ENCODE peak calls at places on chromosomes 1 and 21, in nine cellular contexts. One of them, this sample, is unnamed.

GRCh38 chr1:154999651-155000474 is 2.7 kb upstream of the ZBTB7B start:
- DNase-seq in A549: no peak
- DNase-seq in K562: peak; percentile 78
- DNase-seq in activated CD8-positive, alpha-beta T cell treated with anti-CD3 and anti-CD28 coated beads for 36 hours: peak; percentile 84
- DNase-seq in left ventricle myocardium inferior: no peak
- DNase-seq in GM13976: peak; percentile 81
- DNase-seq in breast epithelium: peak; percentile 68
- DNase-seq in cardiac fibroblast: no peak
- DNase-seq in bronchial epithelial cell: no peak
- DNase-seq in this sample: peak; percentile 89

GRCh38 chr1:204147392-204148097 is 4.3 kb downstream of the ETNK2 start:
- DNase-seq in left ventricle myocardium inferior: no peak
- DNase-seq in A549: no peak
- DNase-seq in bronchial epithelial cell: no peak
- DNase-seq in breast epithelium: no peak
- DNase-seq in activated CD8-positive, alpha-beta T cell treated with anti-CD3 and anti-CD28 coated beads for 36 hours: no peak
- DNase-seq in K562: no peak
- DNase-seq in cardiac fibroblast: no peak
- DNase-seq in GM13976: no peak
- DNase-seq in this sample: no peak

GRCh38 chr1:228416217-228416971 is at the start of gene TRIM17:
- DNase-seq in bronchial epithelial cell: no peak
- DNase-seq in K562: no peak
- DNase-seq in activated CD8-positive, alpha-beta T cell treated with anti-CD3 and anti-CD28 coated beads for 36 hours: peak; percentile 60
- DNase-seq in A549: no peak
- DNase-seq in GM13976: peak; percentile 66
- DNase-seq in breast epithelium: peak; percentile 41
- DNase-seq in left ventricle myocardium inferior: no peak
- DNase-seq in cardiac fibroblast: no peak
- DNase-seq in this sample: peak; percentile 40

GRCh38 chr1:17661546-17662157 is 93.5 kb upstream of the ACTL8 start:
- DNase-seq in A549: peak; percentile 66
- DNase-seq in breast epithelium: peak; percentile 30
- DNase-seq in bronchial epithelial cell: peak; percentile 13
- DNase-seq in K562: peak; percentile 88
- DNase-seq in cardiac fibroblast: peak; percentile 68
- DNase-seq in left ventricle myocardium inferior: peak; percentile 52
- DNase-seq in GM13976: peak; percentile 90
- DNase-seq in activated CD8-positive, alpha-beta T cell treated with anti-CD3 and anti-CD28 coated beads for 36 hours: peak; percentile 75
- DNase-seq in this sample: peak; percentile 63

GRCh38 chr1:115595279-115596079 is 46.3 kb upstream of the VANGL1 start:
- DNase-seq in left ventricle myocardium inferior: peak; percentile 91
- DNase-seq in cardiac fibroblast: peak; percentile 98
- DNase-seq in activated CD8-positive, alpha-beta T cell treated with anti-CD3 and anti-CD28 coated beads for 36 hours: peak; percentile 82
- DNase-seq in GM13976: peak; percentile 64
- DNase-seq in bronchial epithelial cell: peak; percentile 89
- DNase-seq in K562: peak; percentile 78
- DNase-seq in A549: peak; percentile 43
- DNase-seq in breast epithelium: peak; percentile 75
- DNase-seq in this sample: peak; percentile 82

GRCh38 chr1:57489342-57490036 is 65.6 kb upstream of the DAB1 start:
- DNase-seq in K562: no peak
- DNase-seq in breast epithelium: no peak
- DNase-seq in A549: no peak
- DNase-seq in GM13976: no peak
- DNase-seq in bronchial epithelial cell: peak; percentile 76
- DNase-seq in cardiac fibroblast: peak; percentile 78
- DNase-seq in left ventricle myocardium inferior: no peak
- DNase-seq in activated CD8-positive, alpha-beta T cell treated with anti-CD3 and anti-CD28 coated beads for 36 hours: no peak
- DNase-seq in this sample: no peak

GRCh38 chr1:12620142-12620865 is 2.3 kb upstream of the DHRS3 start:
- DNase-seq in breast epithelium: peak; percentile 75
- DNase-seq in activated CD8-positive, alpha-beta T cell treated with anti-CD3 and anti-CD28 coated beads for 36 hours: peak; percentile 73
- DNase-seq in A549: no peak
- DNase-seq in bronchial epithelial cell: no peak
- DNase-seq in GM13976: no peak
- DNase-seq in left ventricle myocardium inferior: no peak
- DNase-seq in cardiac fibroblast: no peak
- DNase-seq in K562: no peak
- DNase-seq in this sample: peak; percentile 80

GRCh38 chr21:32412998-32413504 is 545 bp downstream of the EVA1C start:
- DNase-seq in activated CD8-positive, alpha-beta T cell treated with anti-CD3 and anti-CD28 coated beads for 36 hours: no peak
- DNase-seq in breast epithelium: peak; percentile 62
- DNase-seq in K562: no peak
- DNase-seq in cardiac fibroblast: peak; percentile 32
- DNase-seq in bronchial epithelial cell: peak; percentile 22
- DNase-seq in A549: no peak
- DNase-seq in GM13976: no peak
- DNase-seq in left ventricle myocardium inferior: peak; percentile 49
- DNase-seq in this sample: no peak

GRCh38 chr1:97877307-97877706 is 43.5 kb downstream of the DPYD start:
- DNase-seq in A549: no peak
- DNase-seq in K562: no peak
- DNase-seq in breast epithelium: no peak
- DNase-seq in activated CD8-positive, alpha-beta T cell treated with anti-CD3 and anti-CD28 coated beads for 36 hours: no peak
- DNase-seq in bronchial epithelial cell: no peak
- DNase-seq in GM13976: no peak
- DNase-seq in left ventricle myocardium inferior: no peak
- DNase-seq in cardiac fibroblast: no peak
- DNase-seq in this sample: no peak

GRCh38 chr1:178739285-178740045 is 14.4 kb downstream of the RALGPS2 start:
- DNase-seq in activated CD8-positive, alpha-beta T cell treated with anti-CD3 and anti-CD28 coated beads for 36 hours: no peak
- DNase-seq in bronchial epithelial cell: peak; percentile 63
- DNase-seq in cardiac fibroblast: peak; percentile 65
- DNase-seq in A549: no peak
- DNase-seq in breast epithelium: no peak
- DNase-seq in GM13976: no peak
- DNase-seq in K562: no peak
- DNase-seq in left ventricle myocardium inferior: no peak
- DNase-seq in this sample: no peak

GRCh38 chr1:207952617-207953542 is 42.0 kb upstream of the CD34 start:
- DNase-seq in cardiac fibroblast: no peak
- DNase-seq in GM13976: peak; percentile 35
- DNase-seq in K562: no peak
- DNase-seq in bronchial epithelial cell: peak; percentile 2
- DNase-seq in left ventricle myocardium inferior: no peak
- DNase-seq in breast epithelium: no peak
- DNase-seq in activated CD8-positive, alpha-beta T cell treated with anti-CD3 and anti-CD28 coated beads for 36 hours: no peak
- DNase-seq in A549: no peak
- DNase-seq in this sample: peak; percentile 58

GRCh38 chr1:226948480-226948879 is 8.4 kb downstream of the COQ8A start:
- DNase-seq in A549: no peak
- DNase-seq in activated CD8-positive, alpha-beta T cell treated with anti-CD3 and anti-CD28 coated beads for 36 hours: no peak
- DNase-seq in K562: no peak
- DNase-seq in cardiac fibroblast: no peak
- DNase-seq in breast epithelium: no peak
- DNase-seq in left ventricle myocardium inferior: no peak
- DNase-seq in bronchial epithelial cell: no peak
- DNase-seq in GM13976: no peak
- DNase-seq in this sample: no peak

GRCh38 chr1:69421286-69421685 is 146.4 kb upstream of the LRRC7 start:
- DNase-seq in left ventricle myocardium inferior: no peak
- DNase-seq in A549: no peak
- DNase-seq in GM13976: no peak
- DNase-seq in activated CD8-positive, alpha-beta T cell treated with anti-CD3 and anti-CD28 coated beads for 36 hours: no peak
- DNase-seq in breast epithelium: no peak
- DNase-seq in bronchial epithelial cell: no peak
- DNase-seq in K562: no peak
- DNase-seq in cardiac fibroblast: no peak
- DNase-seq in this sample: no peak

GRCh38 chr1:240967070-240967724 is 355.2 kb upstream of the GREM2 start:
- DNase-seq in bronchial epithelial cell: no peak
- DNase-seq in cardiac fibroblast: peak; percentile 58
- DNase-seq in GM13976: no peak
- DNase-seq in K562: no peak
- DNase-seq in activated CD8-positive, alpha-beta T cell treated with anti-CD3 and anti-CD28 coated beads for 36 hours: no peak
- DNase-seq in breast epithelium: no peak
- DNase-seq in left ventricle myocardium inferior: no peak
- DNase-seq in A549: no peak
- DNase-seq in this sample: peak; percentile 9

GRCh38 chr1:38962560-38962959 is 20.9 kb upstream of the RHBDL2 start:
- DNase-seq in GM13976: no peak
- DNase-seq in A549: no peak
- DNase-seq in cardiac fibroblast: peak; percentile 60
- DNase-seq in left ventricle myocardium inferior: no peak
- DNase-seq in K562: no peak
- DNase-seq in breast epithelium: no peak
- DNase-seq in bronchial epithelial cell: no peak
- DNase-seq in activated CD8-positive, alpha-beta T cell treated with anti-CD3 and anti-CD28 coated beads for 36 hours: no peak
- DNase-seq in this sample: peak; percentile 76

GRCh38 chr1:156458181-156458503 is 42.4 kb downstream of the MEF2D start:
- DNase-seq in breast epithelium: no peak
- DNase-seq in activated CD8-positive, alpha-beta T cell treated with anti-CD3 and anti-CD28 coated beads for 36 hours: no peak
- DNase-seq in K562: no peak
- DNase-seq in cardiac fibroblast: peak; percentile 78
- DNase-seq in GM13976: no peak
- DNase-seq in A549: no peak
- DNase-seq in left ventricle myocardium inferior: no peak
- DNase-seq in bronchial epithelial cell: peak; percentile 61
- DNase-seq in this sample: no peak

GRCh38 chr1:187096689-187097088 is 267.9 kb downstream of the PLA2G4A start:
- DNase-seq in GM13976: no peak
- DNase-seq in breast epithelium: no peak
- DNase-seq in bronchial epithelial cell: no peak
- DNase-seq in cardiac fibroblast: no peak
- DNase-seq in A549: no peak
- DNase-seq in left ventricle myocardium inferior: no peak
- DNase-seq in activated CD8-positive, alpha-beta T cell treated with anti-CD3 and anti-CD28 coated beads for 36 hours: no peak
- DNase-seq in K562: no peak
- DNase-seq in this sample: no peak

GRCh38 chr1:161487483-161487827 is 17.8 kb upstream of the FCGR2A start:
- DNase-seq in breast epithelium: peak; percentile 45
- DNase-seq in activated CD8-positive, alpha-beta T cell treated with anti-CD3 and anti-CD28 coated beads for 36 hours: no peak
- DNase-seq in bronchial epithelial cell: peak; percentile 78
- DNase-seq in left ventricle myocardium inferior: peak; percentile 38
- DNase-seq in GM13976: no peak
- DNase-seq in A549: no peak
- DNase-seq in cardiac fibroblast: peak; percentile 82
- DNase-seq in K562: peak; percentile 63
- DNase-seq in this sample: no peak

DNA sequence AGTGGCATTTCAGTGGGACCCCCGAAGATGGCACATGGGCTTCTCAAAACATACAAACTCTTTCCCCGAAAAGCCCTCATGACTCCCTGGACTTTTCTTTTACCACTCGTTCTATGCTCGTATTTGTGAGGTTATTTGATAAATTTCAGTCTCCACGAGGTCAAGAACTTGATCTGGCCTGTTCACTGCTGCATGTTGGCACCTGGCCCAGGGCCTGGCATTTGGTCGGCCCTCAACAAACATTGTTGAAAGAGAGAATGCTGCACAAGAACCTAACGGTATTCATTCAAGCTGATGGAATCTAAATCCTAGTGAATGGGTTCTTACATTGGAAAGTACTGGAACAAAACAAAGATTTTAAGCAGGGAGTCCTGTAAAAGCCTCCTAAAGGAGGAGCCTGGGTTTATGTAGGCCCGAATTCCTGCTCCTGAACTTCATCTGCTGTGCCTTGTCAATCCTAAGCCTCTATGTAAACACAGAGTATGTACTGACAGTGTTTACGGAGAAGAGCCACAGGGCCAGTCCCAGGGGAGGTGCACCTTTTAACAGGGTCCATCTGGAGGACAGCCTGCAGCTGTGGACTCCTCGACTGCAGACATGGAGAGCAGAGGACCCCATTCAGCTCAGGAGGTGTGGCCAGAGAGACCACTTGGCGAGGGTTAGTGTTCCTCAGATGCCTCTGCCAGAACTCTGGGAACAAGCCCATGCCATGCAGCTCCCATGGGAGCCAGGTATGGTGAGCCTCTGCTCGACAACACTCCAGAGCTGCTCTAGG is 46.9 kb downstream of the L1TD1 start:
- DNase-seq in GM13976: no peak
- DNase-seq in K562: no peak
- DNase-seq in A549: no peak
- DNase-seq in bronchial epithelial cell: peak; percentile 54
- DNase-seq in cardiac fibroblast: no peak
- DNase-seq in left ventricle myocardium inferior: peak; percentile 32
- DNase-seq in activated CD8-positive, alpha-beta T cell treated with anti-CD3 and anti-CD28 coated beads for 36 hours: no peak
- DNase-seq in breast epithelium: no peak
- DNase-seq in this sample: no peak
- TF ChIP-seq CTCF in GM13976: no peak
- TF ChIP-seq CTCF in K562: no peak
- TF ChIP-seq CTCF in A549: no peak
- TF ChIP-seq CTCF in bronchial epithelial cell: no peak
- TF ChIP-seq CTCF in cardiac fibroblast: no peak
- TF ChIP-seq CTCF in left ventricle myocardium inferior: no peak
- TF ChIP-seq CTCF in activated CD8-positive, alpha-beta T cell treated with anti-CD3 and anti-CD28 coated beads for 36 hours: no peak
- TF ChIP-seq CTCF in breast epithelium: no peak
- TF ChIP-seq CTCF in this sample: no peak

GRCh38 chr1:193406901-193407300 is 220.5 kb upstream of the B3GALT2 start:
- DNase-seq in GM13976: peak; percentile 32
- DNase-seq in breast epithelium: no peak
- DNase-seq in left ventricle myocardium inferior: no peak
- DNase-seq in cardiac fibroblast: peak; percentile 77
- DNase-seq in K562: peak; percentile 35
- DNase-seq in A549: peak; percentile 24
- DNase-seq in activated CD8-positive, alpha-beta T cell treated with anti-CD3 and anti-CD28 coated beads for 36 hours: peak; percentile 16
- DNase-seq in bronchial epithelial cell: peak; percentile 56
- DNase-seq in this sample: peak; percentile 49
- TF ChIP-seq CTCF in GM13976: peak; percentile 65
- TF ChIP-seq CTCF in breast epithelium: peak; percentile 46
- TF ChIP-seq CTCF in left ventricle myocardium inferior: peak; percentile 77
- TF ChIP-seq CTCF in cardiac fibroblast: peak; percentile 66
- TF ChIP-seq CTCF in K562: peak; percentile 57
- TF ChIP-seq CTCF in A549: peak; percentile 85
- TF ChIP-seq CTCF in activated CD8-positive, alpha-beta T cell treated with anti-CD3 and anti-CD28 coated beads for 36 hours: peak; percentile 75
- TF ChIP-seq CTCF in bronchial epithelial cell: peak; percentile 57
- TF ChIP-seq CTCF in this sample: peak; percentile 47

DNA sequence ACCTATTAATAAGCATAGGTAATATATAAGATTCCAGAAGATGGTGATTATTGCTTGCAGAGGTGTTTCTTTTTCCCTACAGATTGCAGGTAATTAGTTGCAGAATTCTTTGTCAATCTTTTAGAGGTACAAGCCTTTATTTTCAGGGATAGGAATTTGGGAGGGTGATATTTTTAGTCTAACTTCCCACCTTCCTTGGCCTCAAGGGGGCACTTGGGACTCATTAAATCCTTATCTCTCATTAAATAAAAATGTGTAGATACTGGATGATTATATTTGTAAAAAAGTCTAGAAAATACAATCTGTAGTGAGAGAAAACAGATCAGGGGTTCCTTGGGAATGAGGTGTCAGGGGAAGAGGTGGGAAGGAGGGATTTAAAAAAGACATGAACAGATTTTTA is 179.2 kb downstream of the PATJ start:
- DNase-seq in A549: no peak
- DNase-seq in bronchial epithelial cell: no peak
- DNase-seq in K562: no peak
- DNase-seq in GM13976: no peak
- DNase-seq in activated CD8-positive, alpha-beta T cell treated with anti-CD3 and anti-CD28 coated beads for 36 hours: no peak
- DNase-seq in cardiac fibroblast: peak; percentile 22
- DNase-seq in breast epithelium: no peak
- DNase-seq in left ventricle myocardium inferior: no peak
- DNase-seq in this sample: no peak
- TF ChIP-seq CTCF in A549: no peak
- TF ChIP-seq CTCF in bronchial epithelial cell: no peak
- TF ChIP-seq CTCF in K562: no peak
- TF ChIP-seq CTCF in GM13976: no peak
- TF ChIP-seq CTCF in activated CD8-positive, alpha-beta T cell treated with anti-CD3 and anti-CD28 coated beads for 36 hours: peak; percentile 21
- TF ChIP-seq CTCF in cardiac fibroblast: peak; percentile 32
- TF ChIP-seq CTCF in breast epithelium: no peak
- TF ChIP-seq CTCF in left ventricle myocardium inferior: peak; percentile 19
- TF ChIP-seq CTCF in this sample: no peak

GRCh38 chr1:1763657-1764621 is 14.3 kb downstream of the NADK start:
- DNase-seq in GM13976: no peak
- DNase-seq in activated CD8-positive, alpha-beta T cell treated with anti-CD3 and anti-CD28 coated beads for 36 hours: peak; percentile 21
- DNase-seq in A549: no peak
- DNase-seq in K562: no peak
- DNase-seq in cardiac fibroblast: no peak
- DNase-seq in bronchial epithelial cell: no peak
- DNase-seq in left ventricle myocardium inferior: peak; percentile 62
- DNase-seq in breast epithelium: peak; percentile 86
- DNase-seq in this sample: peak; percentile 98
- TF ChIP-seq CTCF in GM13976: peak; percentile 3
- TF ChIP-seq CTCF in activated CD8-positive, alpha-beta T cell treated with anti-CD3 and anti-CD28 coated beads for 36 hours: no peak
- TF ChIP-seq CTCF in A549: peak; percentile 5
- TF ChIP-seq CTCF in K562: no peak
- TF ChIP-seq CTCF in cardiac fibroblast: no peak
- TF ChIP-seq CTCF in bronchial epithelial cell: no peak
- TF ChIP-seq CTCF in left ventricle myocardium inferior: no peak
- TF ChIP-seq CTCF in breast epithelium: no peak
- TF ChIP-seq CTCF in this sample: peak; percentile 37